ENCODE peak calls at places on chromosomes 16 and 17, in nine cellular contexts. D is PC-9, W is left lung, U is right lobe of liver, K is GM12865, O is fibroblast of pulmonary artery, F is glutamatergic neuron, G is gastrocnemius medialis, A is MM.1S. S is an unnamed sample.

GRCh38 chr17:40888321-40888720 is 3.3 kb upstream of the KRT20 start:
- DNase-seq in F (no peak), O (no peak), G (no peak), U (no peak), W (no peak), K (no peak), A (no peak), D (no peak), S (no peak)

GRCh38 chr16:401468-402348 is at the start of gene DECR2:
- DNase-seq in W (peak), F (peak), G (peak), K (peak), A (peak), U (peak), O (peak), D (peak), S (peak)

GRCh38 chr16:35626051-35626450 is 2166.6 kb downstream of the TP53TG3F start:
- DNase-seq in K (no peak), A (no peak), F (no peak), U (no peak), G (no peak), O (no peak), W (no peak), D (no peak), S (no peak)

GRCh38 chr17:77279448-77280303 is 138.9 kb downstream of the SEC14L1 start:
- DNase-seq in G (no peak), K (peak), D (peak), U (no peak), O (peak), F (no peak), A (no peak), W (peak), S (no peak)

GRCh38 chr17:36602030-36602737 is 801 bp downstream of the MRM1 start:
- DNase-seq in D (peak), F (no peak), W (no peak), G (no peak), K (peak), A (no peak), U (no peak), O (no peak), S (no peak)

GRCh38 chr17:79714129-79714528 is 16.6 kb upstream of the ENPP7 start:
- DNase-seq in O (no peak), G (no peak), A (no peak), U (no peak), K (no peak), W (no peak), D (no peak), F (no peak), S (no peak)

GRCh38 chr17:7574176-7574953 is 5.1 kb upstream of the CD68 start:
- DNase-seq in G (no peak), U (peak), F (no peak), D (no peak), K (no peak), W (no peak), A (no peak), O (no peak), S (no peak)

GRCh38 chr17:50180593-50180992 is 14.8 kb downstream of the SGCA start:
- DNase-seq in F (no peak), W (no peak), U (peak), K (no peak), A (no peak), D (no peak), G (no peak), O (no peak), S (no peak)

GRCh38 chr17:36936455-36936934 is 780 bp upstream of the LHX1 start:
- DNase-seq in F (peak), O (no peak), U (no peak), G (no peak), W (no peak), A (no peak), D (peak), K (no peak), S (peak)

GRCh38 chr16:84298376-84298899 is 3.8 kb downstream of the WFDC1 start:
- DNase-seq in K (no peak), F (no peak), W (no peak), O (no peak), A (no peak), U (no peak), G (no peak), D (no peak), S (no peak)

GRCh38 chr16:89961920-89962319 is 13.4 kb downstream of the DEF8 start:
- DNase-seq in A (no peak), U (no peak), D (no peak), W (no peak), G (no peak), O (no peak), K (no peak), F (no peak), S (no peak)

GRCh38 chr17:13601776-13602551 is at the start of gene HS3ST3A1:
- DNase-seq in O (peak), D (no peak), U (peak), G (no peak), A (no peak), W (peak), K (no peak), F (peak), S (no peak)

GRCh38 chr17:36188891-36189306 is 7.7 kb downstream of the CCL3L1 start:
- DNase-seq in U (no peak), O (no peak), A (peak), K (peak), G (no peak), D (no peak), F (no peak), W (no peak), S (peak)

GRCh38 chr17:28745777-28746473 is 2.1 kb downstream of the TRAF4 start:
- DNase-seq in F (no peak), O (no peak), W (peak), G (no peak), K (no peak), D (peak), U (peak), A (no peak), S (no peak)

GRCh38 chr16:424033-424622 is 1.3 kb upstream of the RAB11FIP3 start:
- DNase-seq in U (no peak), W (peak), O (peak), G (peak), K (no peak), A (no peak), D (peak), F (no peak), S (no peak)

GRCh38 chr16:65975049-65975708 is 391.3 kb upstream of the CDH5 start:
- DNase-seq in F (no peak), A (no peak), U (no peak), K (peak), O (peak), D (no peak), G (no peak), W (no peak), S (no peak)

GRCh38 chr17:17919169-17920107 is 52.8 kb downstream of the TOM1L2 start:
- DNase-seq in W (peak), U (peak), O (peak), K (peak), G (peak), F (peak), A (peak), D (peak), S (peak)

GRCh38 chr17:49696233-49696761 is 11.5 kb downstream of the SLC35B1 start:
- DNase-seq in K (peak), D (no peak), A (no peak), G (no peak), W (no peak), F (no peak), U (no peak), O (no peak), S (peak)

GRCh38 chr16:59586331-59586730 is 852.2 kb upstream of the GOT2 start:
- DNase-seq in A (no peak), D (no peak), K (no peak), G (no peak), O (no peak), W (no peak), U (no peak), F (no peak), S (no peak)

GRCh38 chr16:59593256-59593655 is 859.1 kb upstream of the GOT2 start:
- DNase-seq in W (no peak), U (no peak), G (no peak), A (no peak), D (no peak), K (no peak), F (no peak), O (peak), S (no peak)

GRCh38 chr16:59597269-59597668 is 863.2 kb upstream of the GOT2 start:
- DNase-seq in W (no peak), A (no peak), G (no peak), U (no peak), D (no peak), O (peak), F (no peak), K (no peak), S (no peak)

GRCh38 chr16:59591480-59591879 is 857.4 kb upstream of the GOT2 start:
- DNase-seq in O (peak), U (no peak), F (no peak), W (no peak), A (no peak), D (no peak), G (no peak), K (no peak), S (no peak)
- TF ChIP-seq CTCF in O (no peak), U (no peak), F (no peak), W (no peak), A (no peak), D (no peak), G (no peak), K (no peak), S (no peak)

GRCh38 chr16:54430491-54431030 is 144.0 kb upstream of the IRX3 start:
- DNase-seq in K (no peak), W (no peak), G (no peak), F (no peak), A (no peak), O (peak), U (peak), D (no peak), S (no peak)
- TF ChIP-seq CTCF in K (no peak), W (no peak), G (no peak), F (no peak), A (no peak), O (no peak), U (no peak), D (no peak), S (no peak)

DNA sequence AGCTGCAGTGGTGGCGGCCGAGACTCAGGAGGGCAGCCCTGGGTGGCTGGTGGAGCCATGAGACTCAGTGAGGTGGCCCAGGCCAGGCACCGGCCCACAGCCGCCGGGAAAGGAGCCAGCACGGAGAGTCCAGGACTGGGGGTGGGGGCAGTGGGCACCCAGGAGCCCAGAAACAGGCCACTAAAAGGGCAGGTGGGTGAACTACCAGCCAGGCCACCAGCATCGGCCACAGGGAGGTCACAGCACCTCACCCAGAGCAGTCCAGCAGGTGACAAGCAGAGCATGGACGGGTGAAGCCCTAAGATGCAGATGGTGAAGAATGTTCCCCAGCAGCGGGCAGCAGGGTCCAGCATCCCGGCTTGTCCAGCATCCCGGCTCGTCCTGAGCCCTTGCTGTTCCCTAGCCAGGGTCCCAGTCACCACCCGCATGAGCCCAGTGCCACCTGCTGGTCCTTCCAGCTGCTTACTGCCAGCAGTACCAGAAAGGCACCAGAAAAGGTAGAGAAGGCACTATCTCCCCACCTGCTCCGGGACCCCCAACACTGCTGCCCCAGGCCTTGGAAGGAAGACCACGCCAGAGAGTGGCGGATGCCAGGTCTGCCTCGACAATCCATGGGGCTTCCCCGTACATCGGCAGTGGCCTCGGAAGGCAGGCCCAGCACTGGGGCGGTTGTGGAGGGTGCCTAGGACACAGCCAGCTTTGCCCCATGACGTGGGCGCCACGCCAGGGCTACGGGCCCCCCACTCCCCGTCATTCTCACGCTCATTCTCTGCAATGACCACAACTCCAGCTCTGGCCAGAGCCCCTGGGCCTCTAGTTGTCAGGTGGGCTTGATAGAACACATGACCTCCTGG is 1.6 kb downstream of the CENPX start:
- DNase-seq in A (peak), G (peak), K (peak), U (peak), D (peak), W (peak), F (peak), O (peak), S (peak)
- TF ChIP-seq CTCF in A (peak), G (peak), K (peak), U (peak), D (peak), W (peak), F (peak), O (peak), S (peak)

GRCh38 chr17:82915697-82916027 is 75.8 kb upstream of the ZNF750 start:
- DNase-seq in F (no peak), A (no peak), W (no peak), G (no peak), U (no peak), K (peak), D (no peak), O (no peak), S (no peak)

GRCh38 chr17:82913304-82914043 is 73.7 kb upstream of the ZNF750 start:
- DNase-seq in O (no peak), A (no peak), F (no peak), K (no peak), G (no peak), W (no peak), D (peak), U (no peak), S (no peak)

GRCh38 chr17:82914375-82914774 is 74.6 kb upstream of the ZNF750 start:
- DNase-seq in O (no peak), K (peak), U (no peak), F (no peak), A (no peak), G (no peak), W (no peak), D (no peak), S (peak)

GRCh38 chr17:82912571-82913089 is 72.8 kb upstream of the ZNF750 start:
- DNase-seq in F (no peak), U (no peak), O (no peak), G (peak), W (no peak), D (no peak), K (no peak), A (no peak), S (no peak)

DNA sequence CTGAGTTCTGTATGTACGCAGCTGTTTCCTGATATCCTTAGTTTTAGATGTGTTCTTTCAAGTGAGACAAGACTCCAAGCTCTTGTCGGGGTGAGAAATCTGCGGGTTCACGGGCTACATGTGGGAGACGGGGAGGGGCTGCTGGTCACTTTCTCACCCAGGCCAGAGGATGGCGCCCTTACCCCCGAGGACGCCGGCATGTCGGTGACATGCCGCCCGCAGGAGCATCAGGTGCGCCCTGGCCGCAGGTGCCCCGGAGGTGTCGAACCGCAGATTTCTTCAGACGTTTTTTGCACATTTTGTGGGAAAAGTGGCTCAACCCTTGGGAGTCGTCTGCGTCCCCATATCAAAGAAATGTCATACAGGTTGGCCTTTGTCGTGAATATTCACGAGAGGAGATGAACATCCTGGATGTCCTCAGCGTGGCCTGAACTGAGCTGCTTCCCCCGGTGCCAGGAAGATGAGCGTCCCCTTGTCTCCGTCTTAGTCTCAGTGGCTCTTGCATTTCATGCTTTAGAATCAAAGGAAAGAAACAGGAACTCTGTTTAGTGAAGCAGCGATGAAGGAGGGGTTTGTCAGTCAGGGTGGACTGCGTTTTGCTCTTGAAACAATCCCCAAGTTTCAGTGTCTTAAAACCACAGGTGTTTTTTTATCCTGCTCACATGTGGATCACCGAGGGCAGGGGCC is 75.3 kb upstream of the ZNF750 start:
- DNase-seq in K (peak), O (no peak), W (no peak), G (no peak), U (no peak), D (no peak), F (no peak), A (no peak), S (peak)
- TF ChIP-seq CTCF in K (no peak), O (no peak), W (no peak), G (no peak), U (no peak), D (no peak), F (no peak), A (no peak), S (no peak)

GRCh38 chr16:81706327-81707295 is 72.5 kb upstream of the PLCG2 start:
- DNase-seq in K (no peak), F (no peak), G (no peak), O (no peak), U (peak), W (no peak), A (no peak), D (no peak), S (no peak)

GRCh38 chr16:81709369-81709900 is 69.7 kb upstream of the PLCG2 start:
- DNase-seq in G (no peak), W (no peak), K (no peak), D (no peak), A (no peak), U (no peak), O (no peak), F (no peak), S (no peak)

GRCh38 chr16:81708459-81709368 is 70.4 kb upstream of the PLCG2 start:
- DNase-seq in U (peak), F (no peak), W (peak), O (no peak), A (no peak), G (no peak), K (no peak), D (no peak), S (no peak)

GRCh38 chr16:81705261-81705660 is 73.8 kb upstream of the PLCG2 start:
- DNase-seq in G (no peak), W (no peak), K (no peak), F (no peak), U (peak), O (no peak), A (no peak), D (no peak), S (no peak)

GRCh38 chr16:81707411-81708321 is 71.4 kb upstream of the PLCG2 start:
- DNase-seq in K (no peak), U (peak), O (peak), G (no peak), W (no peak), A (no peak), F (no peak), D (no peak), S (no peak)
- TF ChIP-seq CTCF in K (no peak), U (no peak), O (no peak), G (no peak), W (no peak), A (no peak), F (no peak), D (no peak), S (no peak)

GRCh38 chr17:74960739-74961342 is 11.7 kb downstream of the HID1 start:
- DNase-seq in G (no peak), W (peak), F (peak), O (peak), K (peak), D (peak), U (no peak), A (peak), S (peak)
- TF ChIP-seq CTCF in G (no peak), W (peak), F (peak), O (peak), K (peak), D (no peak), U (peak), A (peak), S (peak)

DNA sequence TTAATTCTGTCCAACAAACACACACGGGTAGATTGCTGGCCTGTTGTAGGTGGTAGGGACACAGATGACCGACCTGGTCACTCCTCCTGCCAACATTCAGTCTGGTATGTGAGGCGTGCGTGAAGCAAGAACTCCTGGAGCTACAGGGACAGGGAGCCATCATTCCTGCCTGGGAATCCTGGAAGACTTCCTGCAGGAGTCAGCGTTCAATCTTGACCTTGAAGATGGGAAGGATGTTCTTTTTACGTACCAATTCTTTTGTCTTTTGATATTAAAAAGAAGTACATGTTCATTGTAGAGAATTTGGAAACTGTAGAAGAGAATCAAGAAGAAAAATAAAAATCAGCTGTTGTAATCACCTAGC is 3.5 kb upstream of the ADGRG3 start:
- DNase-seq in G (no peak), D (no peak), O (no peak), A (no peak), W (no peak), K (no peak), F (no peak), U (no peak), S (no peak)
- TF ChIP-seq CTCF in G (no peak), D (no peak), O (no peak), A (no peak), W (no peak), K (no peak), F (no peak), U (no peak), S (no peak)

DNA sequence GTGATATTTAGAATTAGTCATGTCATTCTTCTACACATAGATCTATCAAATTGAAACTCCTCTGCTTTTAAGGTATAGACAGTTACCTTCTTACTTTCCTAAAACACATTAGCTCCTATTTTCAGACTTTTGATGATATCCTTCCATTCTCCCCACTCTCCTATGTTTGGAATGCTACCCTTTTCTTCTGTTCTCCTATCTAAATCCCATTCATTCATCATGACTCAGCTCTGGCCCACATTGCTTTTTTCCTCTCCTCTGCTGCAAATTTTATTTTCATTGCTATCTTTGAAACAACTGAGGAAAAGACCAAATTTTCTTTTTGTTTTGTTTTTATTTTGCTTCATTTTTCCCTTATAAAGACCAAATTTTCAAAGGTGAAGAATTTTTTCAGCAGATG is 145.4 kb downstream of the SSH2 start:
- DNase-seq in F (no peak), K (no peak), A (no peak), G (no peak), U (no peak), O (peak), D (no peak), W (no peak), S (no peak)
- TF ChIP-seq CTCF in F (no peak), K (no peak), A (no peak), G (no peak), U (no peak), O (no peak), D (no peak), W (no peak), S (no peak)

S was measured in GM20000.